ENCODE peak calls at places on chromosomes 6 and 20, in nine cellular contexts. E is HL-60; L is RWPE1; X is omental fat pad; S is CD8-positive, alpha-beta T cell; B is AG04450; G is GM23338; W is right atrium auricular region; O is endothelial cell. M is an unnamed sample.

GRCh38 chr6:150905769-150906168 is 40.3 kb downstream of the MTHFD1L start:
- DNase-seq in E (no peak), L (no peak), X (no peak), S (no peak), B (no peak), G (peak), W (no peak), O (no peak), M (no peak)

GRCh38 chr6:34608321-34609091 is 52.4 kb upstream of the SPDEF start:
- DNase-seq in E (no peak), L (no peak), X (no peak), S (no peak), B (no peak), G (no peak), W (no peak), O (no peak), M (no peak)

GRCh38 chr6:165883851-165884640 is 221.0 kb upstream of the PDE10A start:
- DNase-seq in E (no peak), L (no peak), X (no peak), S (no peak), B (no peak), G (no peak), W (peak), O (no peak), M (no peak)

GRCh38 chr6:21383499-21384085 is 210.0 kb upstream of the SOX4 start:
- DNase-seq in E (no peak), L (no peak), X (no peak), S (no peak), B (no peak), G (no peak), W (no peak), O (no peak), M (no peak)

GRCh38 chr20:50455656-50456451 is 54.3 kb upstream of the PTPN1 start:
- DNase-seq in E (peak), L (no peak), X (no peak), S (no peak), B (no peak), G (no peak), W (no peak), O (no peak), M (no peak)

GRCh38 chr6:133889557-133890301 is 816 bp downstream of the TCF21 start:
- DNase-seq in E (no peak), L (no peak), X (no peak), S (no peak), B (no peak), G (peak), W (no peak), O (peak), M (no peak)

GRCh38 chr20:25237610-25238318 is 10.1 kb upstream of the PYGB start:
- DNase-seq in E (peak), L (peak), X (no peak), S (no peak), B (peak), G (no peak), W (peak), O (no peak), M (peak)

GRCh38 chr6:100719883-100720682 is 161.0 kb downstream of the ASCC3 start:
- DNase-seq in E (no peak), L (peak), X (no peak), S (no peak), B (no peak), G (peak), W (no peak), O (no peak), M (no peak)

GRCh38 chr6:21859193-21859735 is 265.7 kb downstream of the SOX4 start:
- DNase-seq in E (no peak), L (no peak), X (no peak), S (no peak), B (no peak), G (no peak), W (no peak), O (no peak), M (no peak)

GRCh38 chr6:44004625-44005506 is 122.4 kb downstream of the MRPL14 start:
- DNase-seq in E (peak), L (no peak), X (no peak), S (no peak), B (no peak), G (no peak), W (no peak), O (no peak), M (no peak)

DNA sequence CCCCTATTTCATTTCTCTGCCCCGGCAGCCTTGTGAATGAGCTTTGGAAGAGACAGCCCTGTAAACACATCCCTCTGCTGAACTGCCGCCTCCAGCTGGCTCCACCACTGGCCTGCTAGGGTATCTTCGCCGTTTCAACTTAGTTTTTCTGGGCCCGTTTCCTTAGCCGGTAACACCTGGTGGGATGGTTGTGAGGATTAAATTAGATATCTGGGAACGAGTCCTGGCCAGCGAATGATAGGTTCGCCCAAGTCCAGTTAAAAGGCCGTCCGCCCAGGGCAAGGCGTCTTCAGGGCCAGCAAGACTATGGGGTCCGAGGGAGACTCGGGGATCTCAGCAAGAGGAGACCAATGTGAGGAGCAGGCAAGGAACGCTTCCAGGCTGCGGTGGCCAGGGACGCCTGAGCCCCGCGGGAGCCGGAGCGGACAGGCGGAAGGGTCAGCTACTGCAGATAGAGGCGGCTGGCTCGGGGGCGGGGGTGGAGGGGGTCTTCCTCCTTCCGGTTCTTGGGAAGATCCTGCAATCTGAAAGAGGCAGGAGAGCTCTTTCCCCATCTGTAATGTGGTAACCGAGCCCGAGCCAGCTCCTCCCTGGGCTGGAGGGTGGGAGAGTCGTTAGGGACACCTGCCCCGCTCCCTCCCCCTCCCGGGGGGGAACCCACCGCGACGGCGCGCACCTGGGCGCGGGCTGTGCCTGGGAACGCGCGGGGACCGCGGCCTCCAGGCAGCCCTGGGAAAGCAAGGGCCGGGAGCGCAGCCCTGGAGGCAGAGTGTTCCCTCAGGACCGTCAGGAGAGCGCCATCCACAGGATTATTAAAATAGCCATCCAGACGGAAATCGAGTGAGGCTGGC is 4.5 kb upstream of the PTCRA start:
- DNase-seq in E (no peak), L (no peak), X (no peak), S (no peak), B (no peak), G (peak), W (no peak), O (peak), M (no peak)
- TF ChIP-seq CTCF in E (no peak), L (no peak), X (no peak), S (no peak), B (no peak), G (peak), W (no peak), O (no peak), M (no peak)

GRCh38 chr20:48717959-48718223 is 109.9 kb downstream of the PREX1 start:
- DNase-seq in E (no peak), L (no peak), X (no peak), S (no peak), B (no peak), G (no peak), W (no peak), O (no peak), M (no peak)

GRCh38 chr20:48716086-48716485 is 111.7 kb downstream of the PREX1 start:
- DNase-seq in E (no peak), L (no peak), X (no peak), S (peak), B (no peak), G (no peak), W (no peak), O (no peak), M (no peak)

GRCh38 chr20:48716541-48716940 is 111.3 kb downstream of the PREX1 start:
- DNase-seq in E (no peak), L (no peak), X (no peak), S (no peak), B (no peak), G (no peak), W (no peak), O (no peak), M (no peak)

GRCh38 chr20:48718914-48719578 is 108.8 kb downstream of the PREX1 start:
- DNase-seq in E (no peak), L (no peak), X (no peak), S (peak), B (no peak), G (no peak), W (no peak), O (no peak), M (no peak)

GRCh38 chr20:48717095-48717958 is 110.5 kb downstream of the PREX1 start:
- DNase-seq in E (no peak), L (no peak), X (no peak), S (no peak), B (no peak), G (no peak), W (no peak), O (no peak), M (no peak)
- TF ChIP-seq CTCF in E (no peak), L (no peak), X (no peak), S (no peak), B (no peak), G (no peak), W (no peak), O (no peak), M (no peak)

GRCh38 chr6:148700047-148700712 is 46.6 kb upstream of the UST start:
- DNase-seq in E (no peak), L (no peak), X (no peak), S (no peak), B (no peak), G (no peak), W (no peak), O (no peak), M (no peak)
- TF ChIP-seq CTCF in E (no peak), L (peak), X (no peak), S (no peak), B (no peak), G (no peak), W (no peak), O (no peak), M (no peak)

GRCh38 chr6:4912559-4912958 is 91.3 kb downstream of the RPP40 start:
- DNase-seq in E (no peak), L (no peak), X (no peak), S (no peak), B (no peak), G (peak), W (no peak), O (no peak), M (no peak)
- TF ChIP-seq CTCF in E (no peak), L (no peak), X (no peak), S (no peak), B (no peak), G (peak), W (no peak), O (no peak), M (no peak)

DNA sequence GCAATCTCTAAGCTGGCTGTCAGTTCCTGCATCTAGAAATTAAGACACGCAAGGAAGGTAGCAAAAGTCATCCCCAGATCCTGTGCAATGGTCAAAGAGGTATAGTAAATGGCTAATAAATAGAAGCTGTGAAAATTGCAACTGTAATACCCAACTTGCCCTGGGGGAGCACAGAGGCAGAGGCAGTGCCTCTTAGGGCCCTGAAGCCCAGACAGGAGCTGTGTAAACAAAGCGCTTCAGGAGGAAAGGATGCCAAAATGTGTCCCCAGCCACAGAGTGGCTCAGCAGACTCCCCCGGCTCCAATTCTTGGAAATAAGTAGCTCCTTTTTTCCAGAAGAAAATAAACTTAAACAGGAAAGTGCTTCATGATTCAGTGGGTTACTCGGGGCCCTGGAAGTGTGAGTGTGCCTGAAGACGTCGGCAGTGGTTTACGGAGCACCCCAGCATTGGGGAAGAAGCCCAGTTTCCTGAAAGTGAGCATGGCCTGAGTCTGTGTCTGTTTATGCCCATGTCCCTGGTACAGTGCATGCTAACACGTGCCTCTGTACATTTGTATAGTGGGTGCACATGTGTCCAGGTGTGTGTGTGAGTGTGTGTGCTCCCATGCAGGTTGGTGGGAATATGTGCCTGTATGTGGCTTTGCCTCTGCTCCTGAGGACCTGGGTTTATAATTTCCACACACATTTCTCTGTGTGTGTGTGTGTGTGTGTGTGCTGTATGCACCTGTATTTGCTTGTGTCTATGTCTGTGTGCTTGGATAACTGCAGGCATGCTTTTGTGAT is 246.7 kb downstream of the MAFB start:
- DNase-seq in E (no peak), L (no peak), X (no peak), S (no peak), B (no peak), G (peak), W (no peak), O (no peak), M (peak)
- TF ChIP-seq CTCF in E (no peak), L (no peak), X (no peak), S (no peak), B (no peak), G (no peak), W (peak), O (peak), M (peak)

GRCh38 chr20:8724884-8725283 is 344.0 kb upstream of the PLCB4 start:
- DNase-seq in E (no peak), L (no peak), X (no peak), S (no peak), B (no peak), G (no peak), W (no peak), O (no peak), M (no peak)
- TF ChIP-seq CTCF in E (no peak), L (no peak), X (no peak), S (no peak), B (no peak), G (no peak), W (no peak), O (no peak), M (no peak)

GRCh38 chr20:60056345-60057122 is 98.3 kb downstream of the CDH26 start:
- DNase-seq in E (peak), L (no peak), X (no peak), S (no peak), B (no peak), G (no peak), W (peak), O (no peak), M (peak)
- TF ChIP-seq CTCF in E (no peak), L (no peak), X (no peak), S (no peak), B (no peak), G (no peak), W (no peak), O (no peak), M (no peak)

DNA sequence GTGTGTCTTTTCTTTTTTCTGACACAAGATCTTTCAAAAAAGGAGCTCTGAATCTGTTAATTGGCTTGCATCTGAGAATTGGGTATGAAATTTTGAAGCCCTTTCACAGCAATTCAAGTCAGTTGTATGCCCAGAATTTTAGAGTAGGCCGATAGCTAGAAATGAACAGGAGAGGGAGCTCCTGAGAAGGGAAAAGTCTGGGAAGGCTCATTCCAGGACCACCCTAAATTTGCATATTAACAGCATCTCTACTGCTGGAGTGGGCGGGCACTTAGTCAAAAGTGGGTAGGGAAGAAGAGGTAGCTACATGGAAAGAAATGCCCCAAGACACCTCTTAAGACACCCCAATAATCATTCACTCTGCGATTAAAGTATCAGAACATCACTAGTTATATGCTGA is 928.3 kb downstream of the TBC1D32 start:
- DNase-seq in E (no peak), L (no peak), X (no peak), S (no peak), B (no peak), G (peak), W (no peak), O (no peak), M (no peak)
- TF ChIP-seq CTCF in E (no peak), L (no peak), X (no peak), S (no peak), B (no peak), G (peak), W (no peak), O (peak), M (peak)

DNA sequence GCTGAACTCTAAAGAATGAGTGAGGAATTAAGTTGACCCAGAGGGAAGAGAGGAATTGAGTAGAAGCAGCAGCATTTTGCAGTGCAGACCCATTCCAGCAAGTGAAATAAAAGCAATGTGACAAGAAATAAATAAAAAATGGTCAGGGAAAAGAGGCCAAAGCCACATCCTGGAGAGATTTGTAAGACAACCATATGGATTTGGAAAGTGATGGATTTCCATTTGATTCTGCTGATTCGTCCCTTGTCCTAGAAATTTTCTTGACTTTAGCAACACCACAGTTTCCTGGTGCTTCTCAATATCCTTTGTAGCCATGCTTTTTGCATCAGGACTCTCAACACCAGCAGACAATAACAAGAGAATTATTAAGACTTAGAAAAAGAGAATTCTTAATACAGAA is 29.8 kb downstream of the ANKEF1 start:
- DNase-seq in E (no peak), L (no peak), X (no peak), S (no peak), B (no peak), G (no peak), W (no peak), O (no peak), M (no peak)
- TF ChIP-seq CTCF in E (no peak), L (no peak), X (no peak), S (no peak), B (no peak), G (no peak), W (no peak), O (no peak), M (no peak)

GRCh38 chr6:127547909-127548649 is 28.9 kb upstream of the C6orf58 start:
- DNase-seq in E (no peak), L (no peak), X (no peak), S (no peak), B (no peak), G (peak), W (no peak), O (no peak), M (no peak)

GRCh38 chr6:127550403-127550802 is 26.6 kb upstream of the C6orf58 start:
- DNase-seq in E (no peak), L (peak), X (no peak), S (no peak), B (no peak), G (no peak), W (no peak), O (no peak), M (no peak)

GRCh38 chr6:127547215-127547614 is 28.1 kb upstream of the MTCL3 start:
- DNase-seq in E (no peak), L (no peak), X (no peak), S (no peak), B (no peak), G (peak), W (no peak), O (peak), M (no peak)
- TF ChIP-seq CTCF in E (peak), L (no peak), X (no peak), S (no peak), B (peak), G (peak), W (peak), O (peak), M (peak)

M was measured in osteocyte.